ENCODE peak calls at places on chromosomes 11 and 22, in four cellular contexts. L, S, U and E are unnamed samples.

GRCh38 chr22:31137721-31138120 is 2.6 kb downstream of the PLA2G3 start:
- DNase-seq in U (no peak), S (no peak), L (no peak), E (no peak)

GRCh38 chr22:49007013-49007653 is 820.5 kb downstream of the BRD1 start:
- DNase-seq in S (no peak), U (peak; percentile 49), L (no peak), E (no peak)

GRCh38 chr11:15730617-15731385 is 616.1 kb downstream of the INSC start:
- DNase-seq in S (no peak), U (no peak), L (peak; percentile 17), E (no peak)

GRCh38 chr11:73538381-73538872 is 59.5 kb downstream of the FAM168A start:
- DNase-seq in U (no peak), L (no peak), S (no peak), E (no peak)

GRCh38 chr11:66546368-66546965 is at the start of gene ACTN3:
- DNase-seq in L (peak; percentile 33), U (no peak), S (no peak), E (no peak)

GRCh38 chr11:3057069-3057963 is at the start of gene CARS1:
- DNase-seq in U (peak; percentile 98), S (peak; percentile 97), L (peak; percentile 97), E (peak; percentile 88)

GRCh38 chr11:82185925-82186324 is 547.7 kb downstream of the FAM181B start:
- DNase-seq in U (no peak), L (no peak), S (no peak), E (no peak)

GRCh38 chr11:110738641-110739040 is 26.4 kb upstream of the ARHGAP20 start:
- DNase-seq in L (no peak), S (no peak), U (no peak), E (no peak)

GRCh38 chr11:44778200-44779100 is 51.7 kb downstream of the TSPAN18 start:
- DNase-seq in L (no peak), S (no peak), U (no peak), E (no peak)

GRCh38 chr11:23455291-23455864 is 595.1 kb upstream of the CCDC179 start:
- DNase-seq in U (no peak), L (no peak), S (no peak), E (no peak)

GRCh38 chr22:41280065-41280464 is 5.9 kb downstream of the RANGAP1 start:
- DNase-seq in S (no peak), U (peak; percentile 4), L (no peak), E (no peak)

GRCh38 chr22:33167998-33168397 is 109.8 kb upstream of the SYN3 start:
- DNase-seq in L (no peak), S (no peak), U (no peak), E (no peak)
- TF ChIP-seq CTCF in L (no peak), S (no peak), U (no peak), E (no peak)

GRCh38 chr22:19965771-19966709 is 24.4 kb upstream of the TXNRD2 start:
- DNase-seq in S (peak; percentile 54), L (no peak), U (no peak), E (peak; percentile 39)
- TF ChIP-seq CTCF in S (peak; percentile 26), L (peak; percentile 29), U (no peak), E (peak; percentile 32)

GRCh38 chr11:8230178-8230859 is 33.4 kb downstream of the LMO1 start:
- DNase-seq in L (no peak), U (peak; percentile 55), S (no peak), E (no peak)
- TF ChIP-seq CTCF in L (no peak), U (no peak), S (no peak), E (no peak)

GRCh38 chr11:76666830-76667229 is 3.7 kb downstream of the LRRC32 start:
- DNase-seq in L (no peak), U (no peak), S (no peak), E (no peak)

GRCh38 chr11:76666408-76666807 is 4.1 kb downstream of the LRRC32 start:
- DNase-seq in L (peak; percentile 58), U (peak; percentile 76), S (peak; percentile 22), E (no peak)

GRCh38 chr11:76667856-76668255 is 2.7 kb downstream of the LRRC32 start:
- DNase-seq in S (no peak), U (peak; percentile 51), L (no peak), E (no peak)

GRCh38 chr11:76668362-76669155 is 2.0 kb downstream of the LRRC32 start:
- DNase-seq in S (no peak), L (no peak), U (peak; percentile 28), E (no peak)

DNA sequence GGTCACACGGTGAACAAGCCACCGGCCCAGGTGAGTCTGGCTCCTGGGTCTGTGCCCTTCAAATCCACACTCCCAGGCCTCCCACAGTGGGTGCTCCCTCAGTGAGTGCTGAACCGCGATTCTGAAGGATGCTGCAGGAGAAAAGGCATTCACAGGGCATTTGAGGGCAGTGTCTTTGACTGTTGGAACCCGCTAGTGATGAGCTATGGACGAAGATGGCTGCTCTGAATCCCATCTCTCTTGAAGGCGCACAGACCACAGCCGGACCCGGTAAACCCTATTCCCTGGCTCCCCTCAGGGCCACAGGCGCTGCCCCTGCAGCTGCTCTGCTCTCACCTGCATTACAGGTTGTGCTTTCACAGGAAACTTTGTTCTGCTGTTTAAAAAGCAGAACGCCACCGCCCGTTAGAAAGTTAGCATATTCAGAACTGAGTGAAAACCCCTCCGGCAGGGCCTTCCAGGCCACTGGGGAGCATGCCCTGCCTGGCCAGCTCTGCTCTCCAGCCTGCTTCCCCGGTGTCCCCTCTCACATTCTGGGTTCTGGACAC is 3.2 kb downstream of the LRRC32 start:
- DNase-seq in S (no peak), L (no peak), U (peak; percentile 56), E (no peak)
- TF ChIP-seq CTCF in S (no peak), L (no peak), U (no peak), E (no peak)

GRCh38 chr22:36386351-36386899 is 1.3 kb downstream of the MYH9 start:
- DNase-seq in S (no peak), U (peak; percentile 71), L (no peak), E (peak; percentile 60)
- TF ChIP-seq CTCF in S (no peak), U (no peak), L (no peak), E (no peak)

GRCh38 chr11:13011366-13012036 is 2.4 kb downstream of the RASSF10 start:
- DNase-seq in S (no peak), U (no peak), L (no peak), E (no peak)

GRCh38 chr11:13010737-13011342 is 1.7 kb downstream of the RASSF10 start:
- DNase-seq in L (no peak), S (no peak), U (peak; percentile 59), E (no peak)

GRCh38 chr11:13008625-13009475 is at the start of gene RASSF10:
- DNase-seq in L (peak; percentile 42), S (peak; percentile 46), U (peak; percentile 70), E (no peak)

GRCh38 chr11:13009476-13009920 is 382 bp downstream of the RASSF10 start:
- DNase-seq in S (no peak), U (peak; percentile 56), L (no peak), E (no peak)

DNA sequence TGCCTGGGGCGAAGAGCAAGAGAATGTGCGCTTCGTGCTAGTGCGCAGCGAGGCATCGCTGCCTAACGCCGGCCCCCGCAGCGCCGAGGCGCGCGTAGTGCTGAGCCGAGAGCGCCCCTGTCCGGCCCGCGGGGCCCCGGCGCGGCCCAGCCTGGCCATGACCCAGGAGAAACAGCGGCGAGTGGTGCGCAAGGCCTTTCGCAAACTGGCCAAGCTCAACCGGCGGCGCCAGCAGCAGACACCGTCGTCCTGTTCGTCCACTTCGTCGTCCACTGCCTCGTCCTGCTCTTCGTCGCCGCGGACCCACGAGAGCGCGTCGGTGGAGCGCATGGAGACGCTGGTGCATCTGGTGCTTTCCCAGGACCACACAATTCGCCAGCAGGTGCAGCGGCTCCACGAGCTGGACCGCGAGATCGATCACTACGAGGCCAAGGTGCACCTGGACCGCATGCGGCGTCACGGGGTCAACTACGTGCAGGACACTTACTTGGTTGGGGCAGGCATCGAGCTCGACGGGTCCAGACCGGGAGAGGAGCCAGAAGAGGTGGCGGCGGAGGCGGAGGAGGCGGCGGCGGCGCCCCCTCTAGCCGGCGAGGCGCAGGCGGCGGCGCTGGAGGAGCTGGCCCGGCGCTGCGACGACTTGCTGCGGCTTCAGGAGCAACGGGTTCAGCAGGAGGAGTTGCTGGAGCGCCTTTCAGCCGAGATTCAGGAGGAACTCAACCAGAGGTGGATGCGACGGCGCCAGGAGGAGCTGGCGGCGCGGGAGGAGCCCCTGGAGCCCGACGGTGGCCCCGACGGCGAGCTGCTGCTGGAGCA is 1.0 kb downstream of the RASSF10 start:
- DNase-seq in L (no peak), S (no peak), U (peak; percentile 53), E (no peak)
- TF ChIP-seq CTCF in L (no peak), S (no peak), U (no peak), E (no peak)

GRCh38 chr11:132311703-132312102 is 941.3 kb downstream of the NTM start:
- DNase-seq in U (no peak), S (no peak), L (no peak), E (no peak)

GRCh38 chr11:132307309-132308020 is 937.0 kb downstream of the NTM start:
- DNase-seq in U (no peak), L (no peak), S (no peak), E (no peak)

GRCh38 chr11:132310390-132311375 is 940.3 kb downstream of the NTM start:
- DNase-seq in S (no peak), U (no peak), L (no peak), E (no peak)

GRCh38 chr11:132312161-132312560 is 941.7 kb downstream of the NTM start:
- DNase-seq in U (no peak), S (no peak), L (no peak), E (no peak)

DNA sequence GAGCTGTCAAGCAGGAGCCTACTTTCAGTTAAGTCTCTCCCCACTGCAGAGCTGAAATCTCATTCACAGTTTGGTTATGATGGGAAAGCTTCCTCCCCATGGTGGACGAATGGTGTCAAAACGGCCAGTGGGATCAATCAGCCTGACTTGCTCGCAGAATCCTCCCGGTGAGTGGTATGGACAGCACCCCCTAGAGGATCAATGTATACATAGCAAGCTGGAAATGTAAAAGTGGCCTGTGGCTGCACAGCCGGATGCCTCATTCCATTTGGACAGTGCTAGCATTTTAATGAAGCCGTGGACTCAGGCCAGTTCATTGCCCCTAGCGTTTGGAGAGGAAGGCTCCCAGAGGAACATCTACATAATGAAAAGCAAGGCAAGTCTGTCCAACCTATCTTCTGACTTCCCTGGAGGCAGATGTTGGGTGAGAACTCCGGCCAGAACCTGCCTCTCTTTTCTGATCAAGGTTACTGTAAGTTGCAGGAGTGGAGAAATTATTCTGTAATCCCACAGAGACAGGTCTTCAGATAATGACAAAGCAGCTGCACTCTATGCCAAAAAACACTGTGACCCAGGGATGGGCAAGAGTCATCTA is 942.3 kb downstream of the NTM start:
- DNase-seq in S (no peak), U (no peak), L (no peak), E (no peak)
- TF ChIP-seq CTCF in S (peak; percentile 78), U (peak; percentile 52), L (peak; percentile 68), E (no peak)